ENCODE peak calls at places on chromosomes 12 and 14, in five cellular contexts. P is ovary, G is GM19239, X is fibroblast of the conjunctiva, J is GM23338. C is an unnamed sample.

GRCh38 chr14:44620106-44621019 is 113.3 kb upstream of the FSCB start:
- DNase-seq in J (no peak), P (no peak), G (no peak), X (no peak), C (no peak)

GRCh38 chr12:94585624-94586023 is 64.7 kb downstream of the TMCC3 start:
- DNase-seq in G (no peak), P (no peak), J (no peak), X (no peak), C (no peak)

GRCh38 chr12:132887513-132888341 is at the start of gene CHFR:
- DNase-seq in J (peak), X (peak), G (peak), P (peak), C (peak)

GRCh38 chr14:59265808-59266207 is 77.3 kb downstream of the DAAM1 start:
- DNase-seq in J (no peak), X (no peak), P (no peak), G (no peak), C (no peak)

GRCh38 chr12:53484686-53485567 is 14.3 kb downstream of the MAP3K12 start:
- DNase-seq in P (no peak), J (no peak), X (no peak), G (no peak), C (no peak)

GRCh38 chr12:55034218-55034617 is 14.4 kb downstream of the NEUROD4 start:
- DNase-seq in J (no peak), G (no peak), P (no peak), X (no peak), C (no peak)

GRCh38 chr14:35506461-35506860 is 27.5 kb upstream of the INSM2 start:
- DNase-seq in G (no peak), J (no peak), P (no peak), X (no peak), C (no peak)

GRCh38 chr14:64763801-64764511 is 59.7 kb downstream of the PLEKHG3 start:
- DNase-seq in X (no peak), P (peak), J (peak), G (no peak), C (no peak)

GRCh38 chr12:111268738-111269572 is 99.9 kb downstream of the PHETA1 start:
- DNase-seq in J (peak), X (no peak), P (no peak), G (no peak), C (no peak)

GRCh38 chr12:22668441-22668840 is 43.5 kb downstream of the ETNK1 start:
- DNase-seq in X (no peak), G (no peak), J (no peak), P (no peak), C (no peak)

GRCh38 chr14:94171208-94171607 is 2.9 kb upstream of the PPP4R4 start:
- DNase-seq in G (no peak), X (no peak), J (no peak), P (no peak), C (no peak)

C was measured in activated T-cell treated with anti-CD3 and anti-CD28 coated beads for 24 hours.